ENCODE peak calls at places on chromosomes 5 and 9, in nine cellular contexts. One of them, this sample, is unnamed.

GRCh38 chr5:14659821-14660607 is 4.5 kb upstream of the OTULIN start:
- DNase-seq in HL-60: no peak
- DNase-seq in CD4-positive, alpha-beta T cell: no peak
- DNase-seq in astrocyte: peak
- DNase-seq in fibroblast of lung: peak
- DNase-seq in HCT116: no peak
- DNase-seq in prostate gland: peak
- DNase-seq in epithelial cell of esophagus: peak
- DNase-seq in astrocyte of the spinal cord: peak
- DNase-seq in this sample: peak

GRCh38 chr5:133947431-133947841 is 21.0 kb downstream of the C5orf15 start:
- DNase-seq in HCT116: no peak
- DNase-seq in prostate gland: no peak
- DNase-seq in CD4-positive, alpha-beta T cell: no peak
- DNase-seq in epithelial cell of esophagus: no peak
- DNase-seq in fibroblast of lung: peak
- DNase-seq in astrocyte of the spinal cord: peak
- DNase-seq in astrocyte: peak
- DNase-seq in HL-60: no peak
- DNase-seq in this sample: no peak

GRCh38 chr5:122774519-122774860 is 390 bp upstream of the SNX2 start:
- DNase-seq in prostate gland: no peak
- DNase-seq in astrocyte of the spinal cord: no peak
- DNase-seq in epithelial cell of esophagus: no peak
- DNase-seq in HL-60: no peak
- DNase-seq in CD4-positive, alpha-beta T cell: no peak
- DNase-seq in astrocyte: no peak
- DNase-seq in fibroblast of lung: no peak
- DNase-seq in HCT116: no peak
- DNase-seq in this sample: no peak

GRCh38 chr9:126456396-126456795 is 129.8 kb downstream of the MVB12B start:
- DNase-seq in HCT116: no peak
- DNase-seq in epithelial cell of esophagus: peak
- DNase-seq in astrocyte: peak
- DNase-seq in CD4-positive, alpha-beta T cell: no peak
- DNase-seq in HL-60: no peak
- DNase-seq in fibroblast of lung: no peak
- DNase-seq in astrocyte of the spinal cord: no peak
- DNase-seq in prostate gland: no peak
- DNase-seq in this sample: no peak

GRCh38 chr5:15021286-15022046 is 149.9 kb upstream of the ANKH start:
- DNase-seq in prostate gland: no peak
- DNase-seq in HCT116: no peak
- DNase-seq in CD4-positive, alpha-beta T cell: no peak
- DNase-seq in fibroblast of lung: peak
- DNase-seq in epithelial cell of esophagus: no peak
- DNase-seq in HL-60: no peak
- DNase-seq in astrocyte: peak
- DNase-seq in astrocyte of the spinal cord: peak
- DNase-seq in this sample: no peak

GRCh38 chr5:137114529-137114928 is 384.6 kb downstream of the SPOCK1 start:
- DNase-seq in prostate gland: no peak
- DNase-seq in HCT116: no peak
- DNase-seq in HL-60: no peak
- DNase-seq in fibroblast of lung: no peak
- DNase-seq in astrocyte of the spinal cord: no peak
- DNase-seq in astrocyte: peak
- DNase-seq in CD4-positive, alpha-beta T cell: no peak
- DNase-seq in epithelial cell of esophagus: peak
- DNase-seq in this sample: peak

GRCh38 chr9:131591845-131592208 is 46.5 kb downstream of the PRRT1B start:
- DNase-seq in prostate gland: no peak
- DNase-seq in astrocyte: no peak
- DNase-seq in HL-60: no peak
- DNase-seq in fibroblast of lung: no peak
- DNase-seq in HCT116: no peak
- DNase-seq in epithelial cell of esophagus: no peak
- DNase-seq in astrocyte of the spinal cord: no peak
- DNase-seq in CD4-positive, alpha-beta T cell: no peak
- DNase-seq in this sample: no peak

GRCh38 chr5:35476046-35476445 is 141.6 kb upstream of the SPEF2 start:
- DNase-seq in HCT116: no peak
- DNase-seq in fibroblast of lung: no peak
- DNase-seq in HL-60: peak
- DNase-seq in prostate gland: no peak
- DNase-seq in epithelial cell of esophagus: no peak
- DNase-seq in astrocyte of the spinal cord: no peak
- DNase-seq in astrocyte: no peak
- DNase-seq in CD4-positive, alpha-beta T cell: no peak
- DNase-seq in this sample: no peak

GRCh38 chr9:15785584-15785983 is 232.7 kb downstream of the CCDC171 start:
- DNase-seq in fibroblast of lung: no peak
- DNase-seq in HCT116: no peak
- DNase-seq in astrocyte of the spinal cord: no peak
- DNase-seq in CD4-positive, alpha-beta T cell: no peak
- DNase-seq in HL-60: no peak
- DNase-seq in prostate gland: no peak
- DNase-seq in epithelial cell of esophagus: no peak
- DNase-seq in astrocyte: no peak
- DNase-seq in this sample: no peak

GRCh38 chr5:170348069-170348702 is 41.0 kb downstream of the KCNMB1 start:
- DNase-seq in epithelial cell of esophagus: no peak
- DNase-seq in CD4-positive, alpha-beta T cell: no peak
- DNase-seq in astrocyte of the spinal cord: no peak
- DNase-seq in prostate gland: no peak
- DNase-seq in fibroblast of lung: no peak
- DNase-seq in HCT116: no peak
- DNase-seq in astrocyte: no peak
- DNase-seq in HL-60: no peak
- DNase-seq in this sample: no peak
- TF ChIP-seq CTCF in epithelial cell of esophagus: no peak
- TF ChIP-seq CTCF in CD4-positive, alpha-beta T cell: no peak
- TF ChIP-seq CTCF in astrocyte of the spinal cord: no peak
- TF ChIP-seq CTCF in prostate gland: no peak
- TF ChIP-seq CTCF in fibroblast of lung: no peak
- TF ChIP-seq CTCF in HCT116: no peak
- TF ChIP-seq CTCF in astrocyte: no peak
- TF ChIP-seq CTCF in HL-60: no peak
- TF ChIP-seq CTCF in this sample: no peak

GRCh38 chr5:172599204-172599567 is 41.9 kb upstream of the NEURL1B start:
- DNase-seq in astrocyte: no peak
- DNase-seq in prostate gland: no peak
- DNase-seq in CD4-positive, alpha-beta T cell: no peak
- DNase-seq in fibroblast of lung: no peak
- DNase-seq in epithelial cell of esophagus: no peak
- DNase-seq in HL-60: no peak
- DNase-seq in HCT116: no peak
- DNase-seq in astrocyte of the spinal cord: no peak
- DNase-seq in this sample: no peak
- TF ChIP-seq CTCF in astrocyte: no peak
- TF ChIP-seq CTCF in prostate gland: no peak
- TF ChIP-seq CTCF in CD4-positive, alpha-beta T cell: no peak
- TF ChIP-seq CTCF in fibroblast of lung: no peak
- TF ChIP-seq CTCF in epithelial cell of esophagus: no peak
- TF ChIP-seq CTCF in HL-60: no peak
- TF ChIP-seq CTCF in HCT116: no peak
- TF ChIP-seq CTCF in astrocyte of the spinal cord: no peak
- TF ChIP-seq CTCF in this sample: no peak

DNA sequence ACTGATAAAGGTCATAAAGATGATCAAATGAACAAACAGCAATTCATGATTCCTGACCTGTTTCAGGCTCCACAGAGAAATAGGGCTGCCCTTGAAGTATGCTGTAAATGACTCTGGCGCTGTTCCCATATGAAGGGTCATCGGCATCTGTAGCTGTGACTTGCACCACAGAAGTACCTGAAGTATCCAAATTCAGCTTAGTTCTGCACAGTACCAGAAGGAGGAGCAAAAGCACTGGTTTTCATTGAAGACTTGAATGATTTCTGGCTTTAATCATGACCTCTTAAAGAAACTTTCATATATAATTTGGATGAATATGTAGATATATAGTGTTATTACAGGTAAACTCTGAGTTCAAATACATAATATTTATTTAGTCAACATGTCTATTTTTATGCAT is 109.1 kb downstream of the CDH10 start:
- DNase-seq in HCT116: no peak
- DNase-seq in fibroblast of lung: no peak
- DNase-seq in epithelial cell of esophagus: no peak
- DNase-seq in CD4-positive, alpha-beta T cell: no peak
- DNase-seq in astrocyte: no peak
- DNase-seq in astrocyte of the spinal cord: no peak
- DNase-seq in prostate gland: no peak
- DNase-seq in HL-60: no peak
- DNase-seq in this sample: no peak
- TF ChIP-seq CTCF in HCT116: no peak
- TF ChIP-seq CTCF in fibroblast of lung: no peak
- TF ChIP-seq CTCF in epithelial cell of esophagus: no peak
- TF ChIP-seq CTCF in CD4-positive, alpha-beta T cell: no peak
- TF ChIP-seq CTCF in astrocyte: no peak
- TF ChIP-seq CTCF in astrocyte of the spinal cord: no peak
- TF ChIP-seq CTCF in prostate gland: no peak
- TF ChIP-seq CTCF in HL-60: no peak
- TF ChIP-seq CTCF in this sample: no peak

DNA sequence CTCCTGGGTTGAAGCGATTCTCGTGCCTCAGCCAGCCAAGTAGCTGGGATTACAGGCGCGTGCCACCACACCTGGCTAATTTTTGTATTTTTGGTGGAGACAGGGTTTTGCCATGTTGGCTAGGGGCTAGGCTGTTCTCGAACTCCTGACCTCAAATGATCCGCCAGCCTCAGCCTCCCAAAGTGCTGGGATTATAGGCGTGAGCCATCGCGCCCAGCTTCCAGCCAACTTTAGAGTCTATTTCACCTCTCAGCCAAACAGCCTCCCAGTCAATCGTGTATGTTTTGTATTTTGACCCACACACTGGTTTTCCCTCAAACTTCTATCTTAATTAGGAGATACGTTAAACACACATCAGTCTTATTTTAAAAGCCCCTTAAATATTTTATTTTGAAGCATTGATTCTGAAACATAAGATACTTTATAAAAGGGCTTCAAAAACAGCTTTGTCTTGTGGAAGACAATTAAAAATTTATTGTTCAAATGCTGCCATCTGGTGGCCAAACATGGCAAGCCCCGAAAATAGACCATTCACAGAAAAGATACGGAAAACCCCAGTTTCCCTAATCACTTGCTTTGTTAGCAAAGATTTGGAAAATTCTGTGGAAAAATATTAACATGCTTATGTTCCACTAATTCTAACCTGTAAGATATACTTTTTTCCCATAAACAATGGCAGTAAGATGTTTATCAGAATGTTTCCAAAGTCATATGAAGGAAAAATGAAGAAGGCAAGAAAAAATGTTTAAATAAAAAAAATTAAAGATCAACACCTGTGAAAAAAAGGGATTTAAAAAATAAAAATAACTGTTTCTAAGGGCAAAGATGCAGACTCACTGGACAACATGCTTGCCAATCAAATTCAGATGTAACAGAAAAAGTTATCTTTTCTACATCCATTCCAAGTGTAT is 33.1 kb downstream of the APTX start:
- DNase-seq in astrocyte of the spinal cord: peak
- DNase-seq in HL-60: peak
- DNase-seq in prostate gland: peak
- DNase-seq in astrocyte: no peak
- DNase-seq in CD4-positive, alpha-beta T cell: peak
- DNase-seq in HCT116: peak
- DNase-seq in fibroblast of lung: peak
- DNase-seq in epithelial cell of esophagus: peak
- DNase-seq in this sample: peak
- TF ChIP-seq CTCF in astrocyte of the spinal cord: peak
- TF ChIP-seq CTCF in HL-60: peak
- TF ChIP-seq CTCF in prostate gland: peak
- TF ChIP-seq CTCF in astrocyte: peak
- TF ChIP-seq CTCF in CD4-positive, alpha-beta T cell: peak
- TF ChIP-seq CTCF in HCT116: peak
- TF ChIP-seq CTCF in fibroblast of lung: peak
- TF ChIP-seq CTCF in epithelial cell of esophagus: peak
- TF ChIP-seq CTCF in this sample: peak

GRCh38 chr9:35859995-35860348 is 10.2 kb downstream of the OR13J1 start:
- DNase-seq in astrocyte: no peak
- DNase-seq in prostate gland: no peak
- DNase-seq in epithelial cell of esophagus: no peak
- DNase-seq in CD4-positive, alpha-beta T cell: no peak
- DNase-seq in HCT116: no peak
- DNase-seq in astrocyte of the spinal cord: no peak
- DNase-seq in fibroblast of lung: no peak
- DNase-seq in HL-60: no peak
- DNase-seq in this sample: no peak

GRCh38 chr9:35859310-35859994 is 10.7 kb downstream of the OR13J1 start:
- DNase-seq in epithelial cell of esophagus: peak
- DNase-seq in prostate gland: peak
- DNase-seq in astrocyte of the spinal cord: no peak
- DNase-seq in fibroblast of lung: peak
- DNase-seq in CD4-positive, alpha-beta T cell: no peak
- DNase-seq in HCT116: no peak
- DNase-seq in HL-60: no peak
- DNase-seq in astrocyte: no peak
- DNase-seq in this sample: no peak

GRCh38 chr9:35863583-35863982 is 6.6 kb downstream of the OR13J1 start:
- DNase-seq in fibroblast of lung: no peak
- DNase-seq in astrocyte of the spinal cord: no peak
- DNase-seq in prostate gland: no peak
- DNase-seq in epithelial cell of esophagus: no peak
- DNase-seq in astrocyte: no peak
- DNase-seq in HCT116: no peak
- DNase-seq in HL-60: no peak
- DNase-seq in CD4-positive, alpha-beta T cell: no peak
- DNase-seq in this sample: no peak

GRCh38 chr9:35862328-35862727 is 7.9 kb downstream of the OR13J1 start:
- DNase-seq in HL-60: no peak
- DNase-seq in astrocyte of the spinal cord: no peak
- DNase-seq in HCT116: no peak
- DNase-seq in fibroblast of lung: no peak
- DNase-seq in epithelial cell of esophagus: no peak
- DNase-seq in CD4-positive, alpha-beta T cell: no peak
- DNase-seq in astrocyte: no peak
- DNase-seq in prostate gland: no peak
- DNase-seq in this sample: no peak

DNA sequence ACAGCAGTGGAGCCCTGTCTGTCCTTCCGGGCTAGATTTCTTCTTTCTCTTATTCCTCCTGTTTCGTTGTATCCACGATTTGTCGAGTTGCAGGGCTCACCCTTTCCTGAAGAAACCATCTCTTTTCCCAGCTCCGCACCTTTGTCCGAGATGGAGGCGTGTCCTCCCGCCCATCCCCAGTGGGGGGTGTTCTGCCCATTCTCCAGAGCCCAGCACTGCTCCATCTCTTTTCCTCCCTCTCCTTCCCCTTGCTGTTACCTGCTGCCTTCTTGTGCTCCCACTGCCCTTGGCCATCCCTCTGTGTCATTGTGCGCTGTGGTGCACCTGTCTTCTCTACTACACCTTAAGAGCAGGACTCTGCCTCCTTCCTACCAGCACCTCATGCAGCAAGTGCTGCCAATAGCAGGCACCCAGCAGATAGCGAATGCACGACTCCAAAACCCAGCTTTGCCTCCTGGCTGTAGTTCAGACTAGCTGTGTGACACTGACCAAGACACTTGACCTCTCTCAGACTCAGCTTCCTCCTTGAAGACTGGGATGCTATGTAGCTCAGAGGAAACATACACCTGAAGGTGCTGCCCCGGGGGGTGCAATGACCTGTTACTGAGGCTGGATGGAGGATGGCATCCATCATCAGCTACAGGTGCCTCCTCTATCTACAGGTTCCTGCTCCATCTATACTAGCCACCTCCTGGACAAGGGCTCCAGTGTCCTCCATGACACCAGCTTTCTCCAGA is 8.9 kb downstream of the OR13J1 start:
- DNase-seq in astrocyte: no peak
- DNase-seq in CD4-positive, alpha-beta T cell: no peak
- DNase-seq in HCT116: no peak
- DNase-seq in epithelial cell of esophagus: no peak
- DNase-seq in astrocyte of the spinal cord: no peak
- DNase-seq in HL-60: no peak
- DNase-seq in fibroblast of lung: no peak
- DNase-seq in prostate gland: no peak
- DNase-seq in this sample: no peak
- TF ChIP-seq CTCF in astrocyte: no peak
- TF ChIP-seq CTCF in CD4-positive, alpha-beta T cell: no peak
- TF ChIP-seq CTCF in HCT116: no peak
- TF ChIP-seq CTCF in epithelial cell of esophagus: no peak
- TF ChIP-seq CTCF in astrocyte of the spinal cord: no peak
- TF ChIP-seq CTCF in HL-60: no peak
- TF ChIP-seq CTCF in fibroblast of lung: no peak
- TF ChIP-seq CTCF in prostate gland: no peak
- TF ChIP-seq CTCF in this sample: no peak

This sample was measured in RWPE1.